ENCODE peak calls at places on chromosomes 11 and 22, in six cellular contexts. One of them, this sample, is unnamed.

GRCh38 chr11:57711414-57712255 is at the start of gene MED19:
- DNase-seq in fibroblast of pulmonary artery: peak; percentile 74
- DNase-seq in progenitor cell of endocrine pancreas: peak; percentile 77
- DNase-seq in CD4-positive, alpha-beta T cell: peak; percentile 56
- DNase-seq in A549: peak; percentile 75
- DNase-seq in NB4: peak; percentile 83
- DNase-seq in this sample: peak; percentile 71

GRCh38 chr11:134498326-134499139 is 86.5 kb upstream of the B3GAT1 start:
- DNase-seq in fibroblast of pulmonary artery: no peak
- DNase-seq in progenitor cell of endocrine pancreas: no peak
- DNase-seq in CD4-positive, alpha-beta T cell: no peak
- DNase-seq in A549: no peak
- DNase-seq in NB4: no peak
- DNase-seq in this sample: no peak

GRCh38 chr11:68996376-68997123 is 15.8 kb upstream of the MRGPRD start:
- DNase-seq in fibroblast of pulmonary artery: no peak
- DNase-seq in progenitor cell of endocrine pancreas: no peak
- DNase-seq in CD4-positive, alpha-beta T cell: no peak
- DNase-seq in A549: no peak
- DNase-seq in NB4: no peak
- DNase-seq in this sample: no peak

GRCh38 chr22:50191041-50191740 is 5.5 kb downstream of the TRABD start:
- DNase-seq in fibroblast of pulmonary artery: no peak
- DNase-seq in progenitor cell of endocrine pancreas: no peak
- DNase-seq in CD4-positive, alpha-beta T cell: peak; percentile 75
- DNase-seq in A549: no peak
- DNase-seq in NB4: peak; percentile 90
- DNase-seq in this sample: no peak

GRCh38 chr11:92225563-92226308 is 1.1 kb downstream of the FAT3 start:
- DNase-seq in fibroblast of pulmonary artery: no peak
- DNase-seq in progenitor cell of endocrine pancreas: peak; percentile 15
- DNase-seq in CD4-positive, alpha-beta T cell: no peak
- DNase-seq in A549: no peak
- DNase-seq in NB4: no peak
- DNase-seq in this sample: peak; percentile 32

GRCh38 chr11:17197431-17197898 is 10.3 kb downstream of the PIK3C2A start:
- DNase-seq in fibroblast of pulmonary artery: peak; percentile 11
- DNase-seq in progenitor cell of endocrine pancreas: no peak
- DNase-seq in CD4-positive, alpha-beta T cell: no peak
- DNase-seq in A549: no peak
- DNase-seq in NB4: no peak
- DNase-seq in this sample: no peak

GRCh38 chr11:71368966-71369365 is 79.2 kb downstream of the DHCR7 start:
- DNase-seq in fibroblast of pulmonary artery: no peak
- DNase-seq in progenitor cell of endocrine pancreas: no peak
- DNase-seq in CD4-positive, alpha-beta T cell: no peak
- DNase-seq in A549: no peak
- DNase-seq in NB4: no peak
- DNase-seq in this sample: no peak

GRCh38 chr11:35012467-35013191 is 96.2 kb downstream of the PDHX start:
- DNase-seq in fibroblast of pulmonary artery: no peak
- DNase-seq in progenitor cell of endocrine pancreas: no peak
- DNase-seq in CD4-positive, alpha-beta T cell: no peak
- DNase-seq in A549: no peak
- DNase-seq in NB4: no peak
- DNase-seq in this sample: no peak

GRCh38 chr11:9573775-9574555 is 495 bp downstream of the WEE1 start:
- DNase-seq in fibroblast of pulmonary artery: peak; percentile 13
- DNase-seq in progenitor cell of endocrine pancreas: no peak
- DNase-seq in CD4-positive, alpha-beta T cell: no peak
- DNase-seq in A549: peak; percentile 32
- DNase-seq in NB4: peak; percentile 63
- DNase-seq in this sample: peak; percentile 21

GRCh38 chr11:90234977-90235376 is 12.1 kb upstream of the CHORDC1 start:
- DNase-seq in fibroblast of pulmonary artery: no peak
- DNase-seq in progenitor cell of endocrine pancreas: no peak
- DNase-seq in CD4-positive, alpha-beta T cell: no peak
- DNase-seq in A549: no peak
- DNase-seq in NB4: no peak
- DNase-seq in this sample: no peak

GRCh38 chr22:42434283-42434682 is 2.1 kb upstream of the NFAM1 start:
- DNase-seq in fibroblast of pulmonary artery: no peak
- DNase-seq in progenitor cell of endocrine pancreas: no peak
- DNase-seq in CD4-positive, alpha-beta T cell: no peak
- DNase-seq in A549: no peak
- DNase-seq in NB4: no peak
- DNase-seq in this sample: peak; percentile 50

GRCh38 chr11:6611092-6612007 is 666 bp downstream of the TAF10 start:
- DNase-seq in fibroblast of pulmonary artery: peak; percentile 31
- DNase-seq in progenitor cell of endocrine pancreas: no peak
- DNase-seq in CD4-positive, alpha-beta T cell: no peak
- DNase-seq in A549: no peak
- DNase-seq in NB4: peak; percentile 50
- DNase-seq in this sample: no peak

GRCh38 chr11:99687320-99687719 is 666.6 kb downstream of the CNTN5 start:
- DNase-seq in fibroblast of pulmonary artery: peak; percentile 10
- DNase-seq in progenitor cell of endocrine pancreas: no peak
- DNase-seq in CD4-positive, alpha-beta T cell: no peak
- DNase-seq in A549: no peak
- DNase-seq in NB4: no peak
- DNase-seq in this sample: no peak

GRCh38 chr11:11513438-11513837 is 108.4 kb downstream of the GALNT18 start:
- DNase-seq in fibroblast of pulmonary artery: no peak
- DNase-seq in progenitor cell of endocrine pancreas: no peak
- DNase-seq in CD4-positive, alpha-beta T cell: no peak
- DNase-seq in A549: no peak
- DNase-seq in NB4: no peak
- DNase-seq in this sample: no peak

GRCh38 chr22:42446151-42446550 is 13.9 kb upstream of the NFAM1 start:
- DNase-seq in fibroblast of pulmonary artery: no peak
- DNase-seq in progenitor cell of endocrine pancreas: no peak
- DNase-seq in CD4-positive, alpha-beta T cell: no peak
- DNase-seq in A549: no peak
- DNase-seq in NB4: no peak
- DNase-seq in this sample: no peak

GRCh38 chr11:46302866-46303265 is 25.4 kb downstream of the CREB3L1 start:
- DNase-seq in fibroblast of pulmonary artery: no peak
- DNase-seq in progenitor cell of endocrine pancreas: no peak
- DNase-seq in CD4-positive, alpha-beta T cell: no peak
- DNase-seq in A549: no peak
- DNase-seq in NB4: no peak
- DNase-seq in this sample: no peak

GRCh38 chr22:50548046-50548912 is 2.6 kb downstream of the KLHDC7B start:
- DNase-seq in fibroblast of pulmonary artery: no peak
- DNase-seq in progenitor cell of endocrine pancreas: no peak
- DNase-seq in CD4-positive, alpha-beta T cell: peak; percentile 64
- DNase-seq in A549: no peak
- DNase-seq in NB4: peak; percentile 80
- DNase-seq in this sample: no peak

GRCh38 chr11:18203723-18204122 is 31.1 kb downstream of the MRGPRX4 start:
- DNase-seq in fibroblast of pulmonary artery: peak; percentile 16
- DNase-seq in progenitor cell of endocrine pancreas: no peak
- DNase-seq in CD4-positive, alpha-beta T cell: no peak
- DNase-seq in A549: peak; percentile 65
- DNase-seq in NB4: peak; percentile 18
- DNase-seq in this sample: no peak

GRCh38 chr22:29202231-29203192 is 3.2 kb upstream of the EMID1 start:
- DNase-seq in fibroblast of pulmonary artery: peak; percentile 62
- DNase-seq in progenitor cell of endocrine pancreas: no peak
- DNase-seq in CD4-positive, alpha-beta T cell: no peak
- DNase-seq in A549: peak; percentile 18
- DNase-seq in NB4: peak; percentile 99
- DNase-seq in this sample: no peak

GRCh38 chr22:41825376-41825775 is 7.5 kb upstream of the SREBF2 start:
- DNase-seq in fibroblast of pulmonary artery: peak; percentile 44
- DNase-seq in progenitor cell of endocrine pancreas: no peak
- DNase-seq in CD4-positive, alpha-beta T cell: no peak
- DNase-seq in A549: no peak
- DNase-seq in NB4: no peak
- DNase-seq in this sample: no peak

DNA sequence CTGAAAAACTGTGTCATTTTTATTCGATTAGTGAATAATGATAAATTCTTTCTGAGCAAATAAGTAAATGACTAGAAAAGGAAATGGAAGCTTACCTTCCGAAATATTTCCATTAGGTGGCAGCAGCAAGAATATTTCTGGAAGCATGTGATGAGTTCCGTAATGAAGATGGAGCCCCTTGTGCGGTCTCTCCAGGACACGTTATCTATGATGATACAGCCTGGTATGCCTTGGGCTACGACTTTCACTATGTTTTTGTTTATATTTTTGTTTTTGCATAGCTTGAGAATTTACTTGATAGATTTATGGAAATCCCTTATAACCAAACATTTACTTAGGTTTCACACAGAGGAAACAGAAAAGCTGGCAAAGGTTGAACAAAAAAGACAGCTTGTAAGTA is 25.7 kb downstream of the CASP5 start:
- DNase-seq in fibroblast of pulmonary artery: peak; percentile 58
- DNase-seq in progenitor cell of endocrine pancreas: no peak
- DNase-seq in CD4-positive, alpha-beta T cell: no peak
- DNase-seq in A549: no peak
- DNase-seq in NB4: no peak
- DNase-seq in this sample: no peak
- TF ChIP-seq CTCF in fibroblast of pulmonary artery: peak; percentile 41
- TF ChIP-seq CTCF in progenitor cell of endocrine pancreas: no peak
- TF ChIP-seq CTCF in CD4-positive, alpha-beta T cell: no peak
- TF ChIP-seq CTCF in A549: no peak
- TF ChIP-seq CTCF in NB4: no peak
- TF ChIP-seq CTCF in this sample: no peak

GRCh38 chr11:110951609-110952008 is 239.4 kb upstream of the ARHGAP20 start:
- DNase-seq in fibroblast of pulmonary artery: no peak
- DNase-seq in progenitor cell of endocrine pancreas: no peak
- DNase-seq in CD4-positive, alpha-beta T cell: no peak
- DNase-seq in A549: no peak
- DNase-seq in NB4: no peak
- DNase-seq in this sample: no peak

GRCh38 chr11:110951041-110951440 is 238.8 kb upstream of the ARHGAP20 start:
- DNase-seq in fibroblast of pulmonary artery: no peak
- DNase-seq in progenitor cell of endocrine pancreas: no peak
- DNase-seq in CD4-positive, alpha-beta T cell: no peak
- DNase-seq in A549: no peak
- DNase-seq in NB4: no peak
- DNase-seq in this sample: no peak

GRCh38 chr11:110948112-110948511 is 235.9 kb upstream of the ARHGAP20 start:
- DNase-seq in fibroblast of pulmonary artery: peak; percentile 42
- DNase-seq in progenitor cell of endocrine pancreas: no peak
- DNase-seq in CD4-positive, alpha-beta T cell: no peak
- DNase-seq in A549: no peak
- DNase-seq in NB4: no peak
- DNase-seq in this sample: no peak

GRCh38 chr11:110955797-110956196 is 243.6 kb upstream of the ARHGAP20 start:
- DNase-seq in fibroblast of pulmonary artery: peak; percentile 7
- DNase-seq in progenitor cell of endocrine pancreas: no peak
- DNase-seq in CD4-positive, alpha-beta T cell: no peak
- DNase-seq in A549: no peak
- DNase-seq in NB4: no peak
- DNase-seq in this sample: no peak

DNA sequence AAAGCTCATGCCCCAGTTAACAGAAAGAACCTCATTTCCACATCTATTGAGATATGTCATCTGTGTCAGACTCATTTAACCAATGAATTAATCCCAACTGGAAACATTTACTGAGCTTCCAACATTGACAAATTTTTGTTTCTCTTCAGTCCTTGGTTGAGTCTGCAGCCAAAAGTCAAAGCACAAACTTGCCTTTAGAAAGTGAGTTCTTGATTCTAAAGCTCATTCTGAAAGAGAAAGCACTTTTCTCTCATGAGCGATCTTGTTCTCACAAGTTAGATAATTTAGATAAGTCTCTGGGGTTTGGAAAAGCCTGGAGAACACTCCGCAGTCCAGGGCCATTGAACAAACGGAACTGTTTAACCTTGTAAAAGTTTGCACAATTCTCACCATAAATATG is 239.9 kb upstream of the ARHGAP20 start:
- DNase-seq in fibroblast of pulmonary artery: no peak
- DNase-seq in progenitor cell of endocrine pancreas: no peak
- DNase-seq in CD4-positive, alpha-beta T cell: no peak
- DNase-seq in A549: no peak
- DNase-seq in NB4: no peak
- DNase-seq in this sample: no peak
- TF ChIP-seq CTCF in fibroblast of pulmonary artery: no peak
- TF ChIP-seq CTCF in progenitor cell of endocrine pancreas: no peak
- TF ChIP-seq CTCF in CD4-positive, alpha-beta T cell: no peak
- TF ChIP-seq CTCF in A549: no peak
- TF ChIP-seq CTCF in NB4: no peak
- TF ChIP-seq CTCF in this sample: no peak

GRCh38 chr11:117316197-117316961 is at the start of gene BACE1:
- DNase-seq in fibroblast of pulmonary artery: peak; percentile 86
- DNase-seq in progenitor cell of endocrine pancreas: peak; percentile 56
- DNase-seq in CD4-positive, alpha-beta T cell: no peak
- DNase-seq in A549: peak; percentile 69
- DNase-seq in NB4: peak; percentile 80
- DNase-seq in this sample: peak; percentile 50
- TF ChIP-seq CTCF in fibroblast of pulmonary artery: peak; percentile 51
- TF ChIP-seq CTCF in progenitor cell of endocrine pancreas: peak; percentile 48
- TF ChIP-seq CTCF in CD4-positive, alpha-beta T cell: no peak
- TF ChIP-seq CTCF in A549: peak; percentile 20
- TF ChIP-seq CTCF in NB4: no peak
- TF ChIP-seq CTCF in this sample: no peak

GRCh38 chr11:107969219-107969618 is 39.5 kb upstream of the CUL5 start:
- DNase-seq in fibroblast of pulmonary artery: no peak
- DNase-seq in progenitor cell of endocrine pancreas: no peak
- DNase-seq in CD4-positive, alpha-beta T cell: no peak
- DNase-seq in A549: peak; percentile 10
- DNase-seq in NB4: no peak
- DNase-seq in this sample: no peak
- TF ChIP-seq CTCF in fibroblast of pulmonary artery: no peak
- TF ChIP-seq CTCF in progenitor cell of endocrine pancreas: peak; percentile 12
- TF ChIP-seq CTCF in CD4-positive, alpha-beta T cell: no peak
- TF ChIP-seq CTCF in A549: no peak
- TF ChIP-seq CTCF in NB4: no peak
- TF ChIP-seq CTCF in this sample: no peak

GRCh38 chr11:126113515-126113957 is 50.9 kb upstream of the CDON start:
- DNase-seq in fibroblast of pulmonary artery: peak; percentile 94
- DNase-seq in progenitor cell of endocrine pancreas: no peak
- DNase-seq in CD4-positive, alpha-beta T cell: no peak
- DNase-seq in A549: peak; percentile 66
- DNase-seq in NB4: peak; percentile 43
- DNase-seq in this sample: no peak

GRCh38 chr11:126113963-126114362 is 51.3 kb upstream of the CDON start:
- DNase-seq in fibroblast of pulmonary artery: no peak
- DNase-seq in progenitor cell of endocrine pancreas: no peak
- DNase-seq in CD4-positive, alpha-beta T cell: no peak
- DNase-seq in A549: no peak
- DNase-seq in NB4: no peak
- DNase-seq in this sample: no peak

GRCh38 chr11:126114486-126115252 is 52.0 kb upstream of the CDON start:
- DNase-seq in fibroblast of pulmonary artery: no peak
- DNase-seq in progenitor cell of endocrine pancreas: no peak
- DNase-seq in CD4-positive, alpha-beta T cell: no peak
- DNase-seq in A549: no peak
- DNase-seq in NB4: peak; percentile 52
- DNase-seq in this sample: no peak

GRCh38 chr11:126115253-126115540 is 52.5 kb upstream of the CDON start:
- DNase-seq in fibroblast of pulmonary artery: peak; percentile 30
- DNase-seq in progenitor cell of endocrine pancreas: no peak
- DNase-seq in CD4-positive, alpha-beta T cell: no peak
- DNase-seq in A549: no peak
- DNase-seq in NB4: peak; percentile 54
- DNase-seq in this sample: no peak

GRCh38 chr11:126115820-126116319 is 53.2 kb upstream of the CDON start:
- DNase-seq in fibroblast of pulmonary artery: peak; percentile 73
- DNase-seq in progenitor cell of endocrine pancreas: peak; percentile 19
- DNase-seq in CD4-positive, alpha-beta T cell: no peak
- DNase-seq in A549: peak; percentile 81
- DNase-seq in NB4: no peak
- DNase-seq in this sample: no peak
- TF ChIP-seq CTCF in fibroblast of pulmonary artery: peak; percentile 15
- TF ChIP-seq CTCF in progenitor cell of endocrine pancreas: peak; percentile 36
- TF ChIP-seq CTCF in CD4-positive, alpha-beta T cell: no peak
- TF ChIP-seq CTCF in A549: no peak
- TF ChIP-seq CTCF in NB4: no peak
- TF ChIP-seq CTCF in this sample: no peak

GRCh38 chr11:889686-890475 is 20.7 kb downstream of the CHID1 start:
- DNase-seq in fibroblast of pulmonary artery: no peak
- DNase-seq in progenitor cell of endocrine pancreas: no peak
- DNase-seq in CD4-positive, alpha-beta T cell: no peak
- DNase-seq in A549: no peak
- DNase-seq in NB4: no peak
- DNase-seq in this sample: no peak
- TF ChIP-seq CTCF in fibroblast of pulmonary artery: no peak
- TF ChIP-seq CTCF in progenitor cell of endocrine pancreas: no peak
- TF ChIP-seq CTCF in CD4-positive, alpha-beta T cell: no peak
- TF ChIP-seq CTCF in A549: no peak
- TF ChIP-seq CTCF in NB4: no peak
- TF ChIP-seq CTCF in this sample: no peak